ENCODE peak calls at places on chromosomes 2 and 18, in nine cellular contexts. I is tibial nerve, G is HCT116, U is stomach, P is GM12878, D is testis, Y is ovary, B is adrenal gland, R is prostate gland. V is an unnamed sample.

GRCh38 chr18:13136056-13136688 is 82.4 kb upstream of the LDLRAD4 start:
- DNase-seq in I (no peak), G (no peak), U (no peak), P (no peak), D (no peak), Y (no peak), B (no peak), R (no peak), V (no peak)

GRCh38 chr2:204479557-204479956 is 65.7 kb upstream of the PARD3B start:
- DNase-seq in I (no peak), G (no peak), U (no peak), P (no peak), D (no peak), Y (no peak), B (no peak), R (no peak), V (no peak)

GRCh38 chr2:219559156-219559915 is 12.0 kb downstream of the OBSL1 start:
- DNase-seq in I (no peak), G (no peak), U (no peak), P (no peak), D (no peak), Y (no peak), B (no peak), R (no peak), V (no peak)

GRCh38 chr18:61703508-61703907 is 189.3 kb downstream of the RNF152 start:
- DNase-seq in I (no peak), G (no peak), U (no peak), P (no peak), D (no peak), Y (no peak), B (no peak), R (no peak), V (no peak)

GRCh38 chr2:187593697-187594096 is 39.5 kb upstream of the TFPI start:
- DNase-seq in I (no peak), G (no peak), U (no peak), P (no peak), D (no peak), Y (no peak), B (no peak), R (no peak), V (no peak)

GRCh38 chr2:204470178-204470620 is 75.1 kb upstream of the PARD3B start:
- DNase-seq in I (no peak), G (no peak), U (no peak), P (no peak), D (no peak), Y (no peak), B (no peak), R (no peak), V (no peak)

GRCh38 chr18:69889009-69889408 is 58.7 kb downstream of the CD226 start:
- DNase-seq in I (no peak), G (no peak), U (no peak), P (no peak), D (no peak), Y (no peak), B (no peak), R (no peak), V (no peak)

GRCh38 chr2:177353084-177353483 is 39.5 kb upstream of the AGPS start:
- DNase-seq in I (no peak), G (no peak), U (no peak), P (no peak), D (no peak), Y (no peak), B (no peak), R (no peak), V (no peak)

GRCh38 chr2:229800997-229801754 is 86.8 kb upstream of the DNER start:
- DNase-seq in I (peak; percentile 41), G (peak; percentile 58), U (peak; percentile 68), P (peak; percentile 23), D (peak; percentile 66), Y (peak; percentile 40), B (peak; percentile 76), R (peak; percentile 73), V (no peak)

GRCh38 chr2:105252271-105252670 is 10.7 kb downstream of the GPR45 start:
- DNase-seq in I (no peak), G (no peak), U (no peak), P (no peak), D (no peak), Y (no peak), B (no peak), R (no peak), V (no peak)

GRCh38 chr2:137886432-137886831 is 77.8 kb upstream of the HNMT start:
- DNase-seq in I (no peak), G (peak; percentile 8), U (no peak), P (no peak), D (no peak), Y (no peak), B (no peak), R (no peak), V (no peak)

GRCh38 chr2:34102359-34102758 is 503.3 kb upstream of the FAM98A start:
- DNase-seq in I (no peak), G (no peak), U (no peak), P (no peak), D (no peak), Y (no peak), B (no peak), R (no peak), V (no peak)

GRCh38 chr2:23390152-23390551 is 5.2 kb downstream of the KLHL29 start:
- DNase-seq in I (no peak), G (no peak), U (no peak), P (no peak), D (no peak), Y (no peak), B (peak; percentile 40), R (no peak), V (peak; percentile 14)

GRCh38 chr2:39532933-39533332 is 95.8 kb upstream of the MAP4K3 start:
- DNase-seq in I (no peak), G (no peak), U (no peak), P (no peak), D (no peak), Y (no peak), B (no peak), R (no peak), V (peak; percentile 53)

GRCh38 chr2:28345619-28346018 is 47.0 kb upstream of the FOSL2 start:
- DNase-seq in I (no peak), G (no peak), U (no peak), P (no peak), D (no peak), Y (no peak), B (no peak), R (no peak), V (no peak)

DNA sequence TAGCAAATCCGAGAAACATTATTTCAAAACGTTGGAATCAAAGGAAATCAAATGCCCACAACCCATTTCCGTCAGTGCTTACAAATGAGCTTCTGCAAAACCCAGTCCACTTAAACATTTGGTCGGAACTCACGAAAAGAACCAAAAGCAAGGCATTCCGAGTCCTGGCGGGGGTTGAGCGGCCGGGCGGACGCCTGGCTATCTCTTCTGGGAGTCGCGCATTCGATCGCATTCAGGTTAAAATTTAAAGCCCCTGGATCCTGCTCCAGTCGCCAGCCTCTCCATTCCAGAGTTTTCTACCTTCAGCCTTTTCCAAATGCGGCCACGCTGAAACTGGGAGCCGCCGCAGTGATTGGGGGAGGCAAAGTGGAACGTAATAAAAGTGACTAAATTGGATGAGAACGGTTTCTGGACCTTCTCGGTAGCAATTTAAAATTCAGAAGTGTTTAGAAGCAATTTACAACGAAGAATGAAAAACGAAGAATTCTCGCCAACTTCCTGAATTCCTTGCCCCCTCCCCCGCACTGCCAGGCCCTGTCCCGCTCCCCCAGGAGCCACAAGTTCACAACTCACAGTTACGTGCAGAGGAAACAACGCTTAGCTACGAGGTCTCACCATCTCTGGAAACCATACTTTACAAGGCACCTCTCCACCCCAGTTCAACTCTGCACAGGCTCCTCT is 1.8 kb upstream of the GATA6 start:
- DNase-seq in I (no peak), G (no peak), U (no peak), P (no peak), D (peak; percentile 54), Y (peak; percentile 64), B (peak; percentile 45), R (no peak), V (no peak)
- TF ChIP-seq POLR2A in I (no peak), G (no peak), U (no peak), P (no peak), D (no peak), Y (peak; percentile 36), B (peak; percentile 54), R (no peak), V (no peak)

GRCh38 chr18:3089579-3089978 is 76.6 kb upstream of the LPIN2 start:
- DNase-seq in I (no peak), G (no peak), U (no peak), P (no peak), D (peak; percentile 30), Y (no peak), B (peak; percentile 69), R (no peak), V (no peak)
- H3K36me3 ChIP-seq in I (no peaks in the 10 kb centered on the region), G (no peaks in the 10 kb centered on the region), U (no peaks in the 10 kb centered on the region), P (no peaks in the 10 kb centered on the region), D (no peaks in the 10 kb centered on the region), Y (no peaks in the 10 kb centered on the region), B (no peaks in the 10 kb centered on the region), R (no peaks in the 10 kb centered on the region), V (peaks cover 12% of the 10 kb centered on the region)

GRCh38 chr18:80070825-80071224 is 36.6 kb downstream of the RBFA start:
- DNase-seq in I (no peak), G (no peak), U (no peak), P (no peak), D (no peak), Y (no peak), B (no peak), R (no peak), V (no peak)
- H3K4me3 ChIP-seq in I (no peak overlapping the region), G (no peak overlapping the region), U (no peak overlapping the region), P (no peak overlapping the region), D (no peak overlapping the region), Y (no peak overlapping the region), B (no peak overlapping the region), R (no peak overlapping the region), V (no peak overlapping the region)

DNA sequence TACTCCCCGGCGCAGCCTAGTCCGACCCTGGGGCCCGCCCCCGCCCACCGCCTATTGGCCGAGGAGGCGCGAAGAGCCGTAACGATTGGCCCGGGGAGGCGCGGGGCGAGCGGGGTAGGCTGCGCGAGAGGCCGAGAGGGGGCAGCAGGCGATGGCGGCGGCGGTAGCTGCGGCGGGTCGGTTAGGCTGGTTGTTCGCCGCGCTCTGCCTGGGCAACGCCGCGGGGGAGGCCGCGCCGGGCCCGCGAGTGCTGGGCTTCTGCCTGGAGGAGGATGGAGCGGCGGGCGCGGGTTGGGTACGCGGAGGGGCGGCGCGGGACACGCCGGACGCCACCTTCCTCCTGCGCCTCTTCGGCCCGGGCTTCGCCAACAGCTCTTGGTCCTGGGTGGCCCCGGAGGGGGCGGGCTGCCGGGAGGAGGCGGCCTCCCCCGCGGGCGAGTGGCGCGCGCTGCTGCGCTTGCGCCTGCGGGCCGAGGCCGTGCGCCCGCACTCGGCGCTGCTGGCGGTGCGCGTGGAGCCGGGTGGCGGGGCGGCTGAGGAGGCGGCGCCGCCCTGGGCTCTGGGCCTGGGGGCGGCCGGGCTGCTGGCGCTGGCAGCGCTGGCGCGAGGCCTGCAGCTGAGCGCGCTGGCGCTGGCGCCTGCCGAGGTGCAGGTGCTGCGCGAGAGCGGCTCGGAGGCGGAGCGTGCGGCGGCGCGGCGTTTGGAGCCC is at the start of gene CNNM3:
- DNase-seq in I (peak; percentile 97), G (peak; percentile 71), U (peak; percentile 98), P (no peak), D (peak; percentile 97), Y (peak; percentile 95), B (peak; percentile 96), R (peak; percentile 97), V (peak; percentile 99)
- TF ChIP-seq POLR2A in I (peak; percentile 83), G (peak; percentile 45), U (peak; percentile 75), P (peak; percentile 94), D (no peak), Y (peak; percentile 55), B (peak; percentile 88), R (peak; percentile 81), V (peak; percentile 58)

GRCh38 chr18:23551978-23552377 is 34.3 kb downstream of the NPC1 start:
- DNase-seq in I (no peak), G (no peak), U (no peak), P (no peak), D (no peak), Y (no peak), B (no peak), R (no peak), V (no peak)
- H3K36me3 ChIP-seq in I (peaks cover 48% of the 10 kb centered on the region), G (peaks cover 34% of the 10 kb centered on the region), U (peaks cover 77% of the 10 kb centered on the region), P (peaks cover 39% of the 10 kb centered on the region), D (no peaks in the 10 kb centered on the region), Y (no peaks in the 10 kb centered on the region), B (peaks cover 72% of the 10 kb centered on the region), R (peaks cover 6% of the 10 kb centered on the region), V (peaks cover 92% of the 10 kb centered on the region)